ENCODE peak calls at places on chromosomes 11 and 22, in eight cellular contexts. H is GM12865, X is endodermal cell, Y is right lobe of liver, P is cardiac fibroblast, F is AG09309, T is tibial artery, Z is body of pancreas. G is an unnamed sample.

GRCh38 chr11:114279778-114280532 is 16.2 kb upstream of the NNMT start:
- DNase-seq in H (no peak), X (no peak), Y (no peak), P (peak; percentile 66), F (no peak), T (no peak), Z (no peak), G (no peak)

GRCh38 chr11:13883042-13883441 is 79.5 kb upstream of the SPON1 start:
- DNase-seq in H (peak; percentile 36), X (no peak), Y (no peak), P (no peak), F (no peak), T (no peak), Z (no peak), G (no peak)

GRCh38 chr11:88174627-88175003 is 628 bp downstream of the RAB38 start:
- DNase-seq in H (peak; percentile 59), X (peak; percentile 74), Y (peak; percentile 47), P (peak; percentile 83), F (peak; percentile 76), T (peak; percentile 88), Z (peak; percentile 71), G (no peak)

GRCh38 chr11:82682003-82682751 is 51.5 kb downstream of the FAM181B start:
- DNase-seq in H (peak; percentile 64), X (peak; percentile 62), Y (no peak), P (peak; percentile 83), F (peak; percentile 57), T (no peak), Z (peak; percentile 25), G (peak; percentile 92)

GRCh38 chr22:50009251-50009650 is 3.3 kb downstream of the IL17REL start:
- DNase-seq in H (no peak), X (no peak), Y (no peak), P (no peak), F (no peak), T (peak; percentile 61), Z (no peak), G (no peak)

GRCh38 chr22:19817561-19818263 is 37.0 kb downstream of the GNB1L start:
- DNase-seq in H (no peak), X (peak; percentile 44), Y (no peak), P (no peak), F (no peak), T (peak; percentile 53), Z (no peak), G (no peak)

GRCh38 chr22:31969789-31970489 is 25.6 kb downstream of the YWHAH start:
- DNase-seq in H (peak; percentile 82), X (peak; percentile 95), Y (peak; percentile 76), P (peak; percentile 66), F (no peak), T (peak; percentile 74), Z (peak; percentile 87), G (peak; percentile 69)

GRCh38 chr22:37559901-37560681 is at the start of gene CDC42EP1:
- DNase-seq in H (no peak), X (peak; percentile 85), Y (peak; percentile 78), P (peak; percentile 75), F (no peak), T (peak; percentile 83), Z (peak; percentile 77), G (no peak)

GRCh38 chr11:2301631-2302272 is at the start of the genes C11orf21 and TSPAN32:
- DNase-seq in H (peak; percentile 10), X (no peak), Y (peak; percentile 57), P (peak; percentile 69), F (no peak), T (no peak), Z (peak; percentile 64), G (no peak)

GRCh38 chr11:121393855-121394254 is 58.3 kb upstream of the SORL1 start:
- DNase-seq in H (no peak), X (no peak), Y (no peak), P (no peak), F (no peak), T (no peak), Z (no peak), G (no peak)

GRCh38 chr22:25644122-25644521 is 79.6 kb downstream of the GRK3 start:
- DNase-seq in H (no peak), X (no peak), Y (no peak), P (peak; percentile 20), F (no peak), T (no peak), Z (no peak), G (no peak)

GRCh38 chr22:22883090-22883727 is 4.4 kb upstream of the IGLL5 start:
- DNase-seq in H (no peak), X (peak; percentile 28), Y (no peak), P (no peak), F (no peak), T (peak; percentile 13), Z (no peak), G (no peak)

GRCh38 chr22:37464181-37464580 is 22.0 kb downstream of the MFNG start:
- DNase-seq in H (peak; percentile 78), X (no peak), Y (no peak), P (no peak), F (no peak), T (no peak), Z (no peak), G (no peak)

GRCh38 chr11:46391578-46392420 is at the start of gene CHRM4:
- DNase-seq in H (no peak), X (peak; percentile 85), Y (peak; percentile 45), P (peak; percentile 39), F (no peak), T (peak; percentile 62), Z (peak; percentile 37), G (no peak)

GRCh38 chr11:46392421-46393230 is 1.1 kb upstream of the CHRM4 start:
- DNase-seq in H (peak; percentile 84), X (peak; percentile 97), Y (peak; percentile 94), P (peak; percentile 83), F (peak; percentile 17), T (peak; percentile 86), Z (peak; percentile 88), G (peak; percentile 42)

GRCh38 chr11:46390331-46391171 is 1.0 kb downstream of the CHRM4 start:
- DNase-seq in H (no peak), X (peak; percentile 66), Y (peak; percentile 44), P (no peak), F (no peak), T (no peak), Z (no peak), G (no peak)

GRCh38 chr11:46389450-46390330 is 1.9 kb downstream of the CHRM4 start:
- DNase-seq in H (peak; percentile 73), X (peak; percentile 95), Y (peak; percentile 71), P (peak; percentile 68), F (no peak), T (no peak), Z (peak; percentile 68), G (no peak)

DNA sequence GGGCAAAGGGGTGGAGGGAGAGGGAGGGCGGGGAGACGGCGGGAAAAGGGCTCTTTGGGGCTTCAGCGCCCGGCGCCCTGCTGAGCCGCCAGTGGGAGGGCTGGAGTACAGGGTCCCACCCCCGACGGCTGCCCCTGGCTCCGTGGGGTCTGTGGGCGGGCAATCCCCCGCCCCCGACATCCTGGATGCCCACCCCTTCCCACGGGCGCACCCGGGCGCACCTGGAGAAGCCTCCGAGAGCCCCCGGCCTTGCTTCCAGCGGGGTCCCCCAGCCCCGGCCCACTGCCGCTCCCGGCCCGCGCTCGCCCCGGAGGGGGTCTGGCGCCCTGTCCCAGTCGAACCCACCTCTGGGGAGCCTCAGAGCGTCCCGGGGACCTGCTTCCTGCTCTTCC is 394 bp downstream of the CHRM4 start:
- DNase-seq in H (no peak), X (no peak), Y (peak; percentile 39), P (no peak), F (no peak), T (no peak), Z (no peak), G (no peak)
- H3K4me3 ChIP-seq in H (no peak overlapping the region), X (no peak overlapping the region), Y (no peak overlapping the region), P (peak overlapping the region; percentile 48), F (no peak overlapping the region), T (no peak overlapping the region), Z (no peak overlapping the region), G (no peak overlapping the region)

GRCh38 chr22:36213596-36213995 is 12.0 kb upstream of the APOL4 start:
- DNase-seq in H (no peak), X (no peak), Y (no peak), P (no peak), F (no peak), T (no peak), Z (no peak), G (no peak)

GRCh38 chr22:36220457-36220921 is 18.8 kb downstream of the APOL2 start:
- DNase-seq in H (no peak), X (peak; percentile 65), Y (no peak), P (no peak), F (no peak), T (no peak), Z (peak; percentile 41), G (no peak)

GRCh38 chr22:36212896-36213295 is 11.3 kb upstream of the APOL4 start:
- DNase-seq in H (no peak), X (peak; percentile 12), Y (no peak), P (no peak), F (no peak), T (no peak), Z (no peak), G (no peak)

GRCh38 chr22:36218648-36219047 is 17.0 kb upstream of the APOL4 start:
- DNase-seq in H (no peak), X (no peak), Y (no peak), P (no peak), F (no peak), T (no peak), Z (no peak), G (no peak)

DNA sequence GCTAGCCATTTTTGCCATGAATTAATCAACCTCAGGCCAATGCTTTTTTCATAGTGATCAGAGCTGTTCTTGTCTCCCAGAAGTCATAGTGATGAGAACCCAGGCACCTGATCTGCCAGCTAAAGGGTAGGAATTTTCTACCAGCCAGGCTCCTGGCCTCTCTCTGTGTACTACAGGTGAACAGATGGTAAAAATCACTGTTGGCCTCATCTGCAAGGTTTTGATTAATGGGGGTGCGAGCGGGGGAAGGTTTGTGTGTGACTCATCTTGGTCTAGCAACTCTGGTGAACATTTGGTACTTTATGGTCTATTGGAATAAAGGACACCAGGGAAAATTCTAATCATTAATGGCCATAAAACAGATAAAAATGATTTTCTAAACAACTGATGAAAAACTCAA is 14.4 kb upstream of the APOL4 start:
- DNase-seq in H (no peak), X (no peak), Y (no peak), P (no peak), F (no peak), T (no peak), Z (peak; percentile 35), G (no peak)
- TF ChIP-seq CTCF in H (no peak), X (no peak), Y (no peak), P (no peak), F (no peak), T (no peak), Z (no peak), G (no peak)

GRCh38 chr11:117201516-117201866 is 2.3 kb downstream of the TAGLN start:
- DNase-seq in H (no peak), X (no peak), Y (peak; percentile 44), P (no peak), F (no peak), T (no peak), Z (no peak), G (no peak)
- H3K4me3 ChIP-seq in H (no peak overlapping the region), X (peak overlapping the region; percentile 88), Y (peak overlapping the region; percentile 31), P (peak overlapping the region; percentile 75), F (peak overlapping the region; percentile 63), T (peak overlapping the region; percentile 70), Z (no peak overlapping the region), G (no peak overlapping the region)

DNA sequence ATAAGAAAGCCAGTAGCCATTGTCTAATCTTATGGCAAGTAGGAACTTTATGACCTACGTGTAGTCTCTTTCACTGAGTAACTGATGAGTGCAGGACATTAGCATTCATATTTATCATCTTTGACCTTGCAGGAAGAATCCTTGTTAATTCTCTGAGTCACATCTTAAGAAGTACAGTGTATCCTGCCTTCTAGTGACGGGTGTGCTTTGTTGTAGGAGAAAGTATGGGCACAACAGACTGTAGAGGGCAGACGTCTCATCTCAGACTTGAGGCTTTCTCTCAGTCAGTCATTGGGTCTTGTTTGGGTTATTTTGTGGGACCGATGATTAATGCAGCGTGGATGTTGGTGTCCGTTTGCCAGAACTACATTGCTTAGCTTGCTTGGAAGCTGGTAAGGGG is 6.8 kb downstream of the RNF214 start:
- DNase-seq in H (no peak), X (no peak), Y (no peak), P (peak; percentile 90), F (peak; percentile 95), T (no peak), Z (no peak), G (no peak)
- TF ChIP-seq CTCF in H (no peak), X (peak; percentile 40), Y (no peak), P (peak; percentile 66), F (peak; percentile 73), T (no peak), Z (no peak), G (no peak)